ENCODE peak calls at places on chromosomes 16 and 17, in ten cellular contexts. M is osteocyte; P is stimulated activated CD8-positive, alpha-beta memory T cell treated with anti-CD3 and anti-CD28 coated beads, Interleukin-4, amount 100 ng/mL, for 48 hours; S is NB4; W is effector CD4-positive, alpha-beta T cell; L is mesenchymal stem cell; Y is activated CD4-positive, alpha-beta T cell treated with anti-CD3 and anti-CD28 coated beads, Interleukin-2, amount 10 ng/mL, durations not matched to agents 7 days and 5 days; H is breast epithelium; R is AML-193; O is endothelial cell. A is an unnamed sample.

GRCh38 chr17:64940055-64940454 is 20.8 kb upstream of the LRRC37A3 start:
- DNase-seq in H (no peak), Y (no peak), R (no peak), M (no peak), S (no peak), P (no peak), L (no peak), O (no peak), W (no peak), A (no peak)

GRCh38 chr17:79843917-79844815 is 4.9 kb upstream of the CBX4 start:
- DNase-seq in H (no peak), W (no peak), R (no peak), M (no peak), Y (no peak), S (peak; percentile 54), O (peak; percentile 65), L (peak; percentile 75), P (no peak), A (peak; percentile 53)

GRCh38 chr16:11481987-11482386 is 104.7 kb downstream of the LITAF start:
- DNase-seq in O (no peak), H (no peak), S (no peak), W (no peak), M (no peak), Y (no peak), R (no peak), P (no peak), L (peak; percentile 71), A (no peak)

GRCh38 chr17:2680961-2681360 is 30.6 kb downstream of the CLUH start:
- DNase-seq in R (no peak), W (no peak), Y (no peak), O (no peak), P (no peak), M (peak; percentile 59), H (no peak), L (no peak), S (no peak), A (no peak)

GRCh38 chr16:974001-974601 is 3.3 kb upstream of the LMF1 start:
- DNase-seq in O (no peak), L (no peak), R (no peak), H (peak; percentile 63), W (no peak), S (no peak), M (no peak), P (no peak), Y (no peak), A (no peak)

GRCh38 chr17:59353936-59354755 is 22.7 kb downstream of the YPEL2 start:
- DNase-seq in O (no peak), W (no peak), P (no peak), S (no peak), R (no peak), L (no peak), Y (no peak), M (no peak), H (no peak), A (no peak)

GRCh38 chr16:55661842-55662479 is 6.2 kb downstream of the SLC6A2 start:
- DNase-seq in M (no peak), S (no peak), Y (no peak), H (no peak), R (no peak), P (no peak), L (no peak), O (no peak), W (no peak), A (peak; percentile 44)

GRCh38 chr17:17684901-17685774 is 3.9 kb downstream of the RAI1 start:
- DNase-seq in W (no peak), S (no peak), O (no peak), P (no peak), L (peak; percentile 87), M (no peak), H (no peak), Y (no peak), R (no peak), A (no peak)

GRCh38 chr17:21394265-21394664 is 18.1 kb downstream of the KCNJ12 start:
- DNase-seq in R (no peak), O (no peak), M (no peak), Y (no peak), W (no peak), P (no peak), L (no peak), H (no peak), S (no peak), A (peak; percentile 47)

GRCh38 chr17:54494731-54495715 is 405.6 kb upstream of the TOM1L1 start:
- DNase-seq in O (no peak), M (no peak), S (no peak), H (no peak), P (no peak), W (no peak), Y (no peak), R (no peak), L (no peak), A (no peak)

GRCh38 chr16:86984975-86985655 is 332.1 kb downstream of the C16orf95 start:
- DNase-seq in R (no peak), O (no peak), L (peak; percentile 68), P (no peak), W (no peak), H (no peak), S (no peak), Y (no peak), M (no peak), A (no peak)

GRCh38 chr16:81493755-81494433 is 49.3 kb downstream of the CMIP start:
- DNase-seq in P (peak; percentile 65), R (no peak), M (no peak), W (peak; percentile 27), S (peak; percentile 49), Y (no peak), H (peak; percentile 85), O (no peak), L (peak; percentile 79), A (peak; percentile 89)

GRCh38 chr17:7705269-7706255 is 560 bp downstream of the EFNB3 start:
- DNase-seq in L (no peak), W (no peak), R (no peak), O (no peak), P (no peak), M (no peak), H (no peak), Y (no peak), S (no peak), A (no peak)

GRCh38 chr16:31530405-31530804 is 2.7 kb downstream of the AHSP start:
- DNase-seq in S (no peak), R (no peak), H (no peak), P (no peak), Y (no peak), L (no peak), M (no peak), O (no peak), W (no peak), A (no peak)